ENCODE peak calls at places on chromosome 22, in ten cellular contexts. L is germinal center; X is EH; N is choroid plexus epithelial cell; W is transverse colon; Z is central memory CD4-positive, alpha-beta T cell; P is Daoy; F is nephron progenitor cell; U is RPMI8226; R is OCI-LY7. I is an unnamed sample.
A peak's percentile ranks its signal among the peaks of the same experiment; 100 is the strongest.

GRCh38 chr22:29195118-29195963 is 10.4 kb upstream of the EMID1 start:
- DNase-seq in R (no peak), U (no peak), N (no peak), L (no peak), W (no peak), F (no peak), P (no peak), Z (no peak), X (no peak), I (no peak)

GRCh38 chr22:22812031-22812905 is 75.3 kb upstream of the IGLL5 start:
- DNase-seq in N (no peak), W (no peak), X (no peak), F (no peak), P (no peak), L (peak; percentile 35), Z (no peak), R (peak; percentile 76), U (no peak), I (no peak)

GRCh38 chr22:48885271-48885918 is 942.3 kb downstream of the BRD1 start:
- DNase-seq in Z (no peak), N (no peak), F (no peak), X (no peak), P (no peak), L (no peak), R (no peak), W (no peak), U (no peak), I (no peak)

GRCh38 chr22:20205964-20206708 is 55.3 kb upstream of the CCDC188 start:
- DNase-seq in P (peak; percentile 63), L (peak; percentile 47), X (peak; percentile 77), F (no peak), R (peak; percentile 82), N (peak; percentile 82), U (peak; percentile 60), W (peak; percentile 78), Z (peak; percentile 64), I (peak; percentile 80)

GRCh38 chr22:42068351-42068730 is 2.3 kb downstream of the NAGA start:
- DNase-seq in U (no peak), W (no peak), F (no peak), N (no peak), X (no peak), P (no peak), R (no peak), L (no peak), Z (no peak), I (no peak)

GRCh38 chr22:32796865-32797573 is 4.5 kb upstream of the TIMP3 start:
- DNase-seq in U (peak; percentile 55), N (peak; percentile 80), P (peak; percentile 69), F (peak; percentile 77), X (peak; percentile 83), L (peak; percentile 47), R (peak; percentile 43), W (peak; percentile 70), Z (peak; percentile 32), I (peak; percentile 81)

GRCh38 chr22:44545773-44546172 is 47.7 kb upstream of the RTL6 start:
- DNase-seq in R (no peak), X (no peak), Z (no peak), L (no peak), N (no peak), U (no peak), F (no peak), W (no peak), P (no peak), I (no peak)

GRCh38 chr22:48756146-48757111 is 1071.2 kb downstream of the BRD1 start:
- DNase-seq in U (peak; percentile 33), N (no peak), F (no peak), P (no peak), L (no peak), W (peak; percentile 1), Z (no peak), R (no peak), X (no peak), I (no peak)

GRCh38 chr22:23013612-23014011 is 56.7 kb upstream of the GNAZ start:
- DNase-seq in F (no peak), Z (no peak), N (no peak), U (no peak), P (no peak), X (no peak), L (no peak), W (no peak), R (no peak), I (no peak)

GRCh38 chr22:27213766-27214581 is 556.6 kb downstream of the MIAT start:
- DNase-seq in Z (no peak), W (peak; percentile 38), P (peak; percentile 24), F (no peak), U (no peak), R (no peak), L (no peak), N (peak; percentile 93), X (no peak), I (no peak)

I was measured in GM20000.